ENCODE peak calls at places on chromosome 3, in five cellular contexts. One of them, this sample, is unnamed.

GRCh38 chr3:173287361-173287760 is 110.2 kb upstream of the NLGN1 start:
- DNase-seq in GM12878: no peak
- DNase-seq in body of pancreas: no peak
- DNase-seq in pancreas: no peak
- DNase-seq in CD8-positive, alpha-beta T cell: no peak
- DNase-seq in this sample: no peak

GRCh38 chr3:124660606-124661005 is 69.6 kb upstream of the UMPS start:
- DNase-seq in GM12878: no peak
- DNase-seq in body of pancreas: no peak
- DNase-seq in pancreas: no peak
- DNase-seq in CD8-positive, alpha-beta T cell: no peak
- DNase-seq in this sample: no peak

GRCh38 chr3:99686955-99687612 is 48.7 kb downstream of the COL8A1 start:
- DNase-seq in GM12878: no peak
- DNase-seq in body of pancreas: peak
- DNase-seq in pancreas: no peak
- DNase-seq in CD8-positive, alpha-beta T cell: no peak
- DNase-seq in this sample: peak

GRCh38 chr3:48594431-48595049 is 589 bp downstream of the COL7A1 start:
- DNase-seq in GM12878: no peak
- DNase-seq in body of pancreas: no peak
- DNase-seq in pancreas: no peak
- DNase-seq in CD8-positive, alpha-beta T cell: no peak
- DNase-seq in this sample: no peak

GRCh38 chr3:128060473-128061381 is 8.5 kb downstream of the SEC61A1 start:
- DNase-seq in GM12878: no peak
- DNase-seq in body of pancreas: no peak
- DNase-seq in pancreas: no peak
- DNase-seq in CD8-positive, alpha-beta T cell: no peak
- DNase-seq in this sample: no peak

GRCh38 chr3:4983739-4984510 is 4.7 kb downstream of the BHLHE40 start:
- DNase-seq in GM12878: peak
- DNase-seq in body of pancreas: peak
- DNase-seq in pancreas: peak
- DNase-seq in CD8-positive, alpha-beta T cell: peak
- DNase-seq in this sample: no peak

GRCh38 chr3:114440700-114441099 is 146.9 kb downstream of the TIGIT start:
- DNase-seq in GM12878: no peak
- DNase-seq in body of pancreas: no peak
- DNase-seq in pancreas: no peak
- DNase-seq in CD8-positive, alpha-beta T cell: no peak
- DNase-seq in this sample: no peak

GRCh38 chr3:188607810-188608209 is 453.9 kb downstream of the LPP start:
- DNase-seq in GM12878: no peak
- DNase-seq in body of pancreas: no peak
- DNase-seq in pancreas: no peak
- DNase-seq in CD8-positive, alpha-beta T cell: no peak
- DNase-seq in this sample: no peak

GRCh38 chr3:9448643-9449042 is 51.2 kb downstream of the SETD5 start:
- DNase-seq in GM12878: no peak
- DNase-seq in body of pancreas: no peak
- DNase-seq in pancreas: no peak
- DNase-seq in CD8-positive, alpha-beta T cell: no peak
- DNase-seq in this sample: no peak
- H3K27ac ChIP-seq in GM12878: no peak
- H3K27ac ChIP-seq in body of pancreas: no peak
- H3K27ac ChIP-seq in pancreas: no peak
- H3K27ac ChIP-seq in CD8-positive, alpha-beta T cell: no peak
- H3K27ac ChIP-seq in this sample: no peak

GRCh38 chr3:50599115-50599715 is 12.4 kb downstream of the CISH start:
- DNase-seq in GM12878: no peak
- DNase-seq in body of pancreas: no peak
- DNase-seq in pancreas: no peak
- DNase-seq in CD8-positive, alpha-beta T cell: no peak
- DNase-seq in this sample: no peak
- H3K27ac ChIP-seq in GM12878: no peak
- H3K27ac ChIP-seq in body of pancreas: peak
- H3K27ac ChIP-seq in pancreas: no peak
- H3K27ac ChIP-seq in CD8-positive, alpha-beta T cell: no peak
- H3K27ac ChIP-seq in this sample: peak

DNA sequence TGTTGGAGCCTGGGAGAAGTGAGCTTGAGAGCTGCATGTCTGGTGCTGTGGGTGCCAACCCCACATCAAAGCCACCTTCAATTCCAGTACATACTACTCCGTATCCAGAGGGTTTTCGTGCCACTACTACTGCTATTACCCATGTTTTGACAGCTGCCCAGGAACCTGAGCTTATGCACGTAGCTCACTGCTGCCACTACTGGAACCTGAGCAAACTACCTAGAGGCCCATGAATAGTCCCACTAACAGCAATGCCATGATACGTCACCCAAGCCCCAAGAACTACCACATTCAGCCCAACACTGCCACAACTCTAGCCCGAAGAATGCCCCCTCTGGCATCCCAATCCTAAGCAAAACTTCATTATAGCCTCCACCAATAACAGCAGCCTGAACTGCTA is 215.2 kb upstream of the BCHE start:
- DNase-seq in GM12878: no peak
- DNase-seq in body of pancreas: no peak
- DNase-seq in pancreas: no peak
- DNase-seq in CD8-positive, alpha-beta T cell: no peak
- DNase-seq in this sample: no peak
- H3K27ac ChIP-seq in GM12878: no peak
- H3K27ac ChIP-seq in body of pancreas: no peak
- H3K27ac ChIP-seq in pancreas: no peak
- H3K27ac ChIP-seq in CD8-positive, alpha-beta T cell: no peak
- H3K27ac ChIP-seq in this sample: no peak

GRCh38 chr3:170038434-170039110 is 777 bp downstream of the GPR160 start:
- DNase-seq in GM12878: no peak
- DNase-seq in body of pancreas: peak
- DNase-seq in pancreas: peak
- DNase-seq in CD8-positive, alpha-beta T cell: no peak
- DNase-seq in this sample: peak
- H3K27ac ChIP-seq in GM12878: peak
- H3K27ac ChIP-seq in body of pancreas: peak
- H3K27ac ChIP-seq in pancreas: peak
- H3K27ac ChIP-seq in CD8-positive, alpha-beta T cell: peak
- H3K27ac ChIP-seq in this sample: peak

DNA sequence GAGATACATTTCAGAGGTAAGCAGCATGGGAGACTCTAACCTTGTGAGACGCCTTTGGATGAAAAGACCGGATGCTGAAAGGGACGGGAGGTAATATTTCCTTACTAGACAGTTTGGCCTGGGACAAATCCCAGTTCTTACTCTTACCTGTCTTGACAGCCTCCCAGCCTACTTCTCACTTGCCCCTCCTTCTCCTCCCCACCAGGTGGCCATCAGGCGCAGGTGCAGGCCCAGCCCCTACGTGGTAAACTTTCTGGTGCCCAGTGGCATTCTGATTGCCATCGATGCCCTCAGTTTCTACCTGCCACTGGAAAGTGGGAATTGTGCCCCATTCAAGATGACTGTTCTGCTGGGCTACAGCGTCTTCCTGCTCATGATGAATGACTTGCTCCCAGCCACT is 6.3 kb downstream of the HTR3D start:
- DNase-seq in GM12878: no peak
- DNase-seq in body of pancreas: no peak
- DNase-seq in pancreas: no peak
- DNase-seq in CD8-positive, alpha-beta T cell: no peak
- DNase-seq in this sample: no peak
- H3K27ac ChIP-seq in GM12878: no peak
- H3K27ac ChIP-seq in body of pancreas: no peak
- H3K27ac ChIP-seq in pancreas: no peak
- H3K27ac ChIP-seq in CD8-positive, alpha-beta T cell: no peak
- H3K27ac ChIP-seq in this sample: no peak

GRCh38 chr3:147396709-147397046 is 9.7 kb downstream of the ZIC4 start:
- DNase-seq in GM12878: no peak
- DNase-seq in body of pancreas: no peak
- DNase-seq in pancreas: no peak
- DNase-seq in CD8-positive, alpha-beta T cell: no peak
- DNase-seq in this sample: no peak
- H3K27ac ChIP-seq in GM12878: no peak
- H3K27ac ChIP-seq in body of pancreas: no peak
- H3K27ac ChIP-seq in pancreas: no peak
- H3K27ac ChIP-seq in CD8-positive, alpha-beta T cell: no peak
- H3K27ac ChIP-seq in this sample: no peak

GRCh38 chr3:15382405-15382923 is 44.9 kb downstream of the METTL6 start:
- DNase-seq in GM12878: no peak
- DNase-seq in body of pancreas: no peak
- DNase-seq in pancreas: no peak
- DNase-seq in CD8-positive, alpha-beta T cell: no peak
- DNase-seq in this sample: no peak

GRCh38 chr3:15375461-15376000 is 43.1 kb upstream of the SH3BP5 start:
- DNase-seq in GM12878: no peak
- DNase-seq in body of pancreas: no peak
- DNase-seq in pancreas: no peak
- DNase-seq in CD8-positive, alpha-beta T cell: no peak
- DNase-seq in this sample: no peak

GRCh38 chr3:15380980-15381890 is 46.1 kb downstream of the METTL6 start:
- DNase-seq in GM12878: no peak
- DNase-seq in body of pancreas: no peak
- DNase-seq in pancreas: no peak
- DNase-seq in CD8-positive, alpha-beta T cell: no peak
- DNase-seq in this sample: no peak

GRCh38 chr3:15372918-15373317 is 40.5 kb upstream of the SH3BP5 start:
- DNase-seq in GM12878: no peak
- DNase-seq in body of pancreas: no peak
- DNase-seq in pancreas: no peak
- DNase-seq in CD8-positive, alpha-beta T cell: no peak
- DNase-seq in this sample: no peak

DNA sequence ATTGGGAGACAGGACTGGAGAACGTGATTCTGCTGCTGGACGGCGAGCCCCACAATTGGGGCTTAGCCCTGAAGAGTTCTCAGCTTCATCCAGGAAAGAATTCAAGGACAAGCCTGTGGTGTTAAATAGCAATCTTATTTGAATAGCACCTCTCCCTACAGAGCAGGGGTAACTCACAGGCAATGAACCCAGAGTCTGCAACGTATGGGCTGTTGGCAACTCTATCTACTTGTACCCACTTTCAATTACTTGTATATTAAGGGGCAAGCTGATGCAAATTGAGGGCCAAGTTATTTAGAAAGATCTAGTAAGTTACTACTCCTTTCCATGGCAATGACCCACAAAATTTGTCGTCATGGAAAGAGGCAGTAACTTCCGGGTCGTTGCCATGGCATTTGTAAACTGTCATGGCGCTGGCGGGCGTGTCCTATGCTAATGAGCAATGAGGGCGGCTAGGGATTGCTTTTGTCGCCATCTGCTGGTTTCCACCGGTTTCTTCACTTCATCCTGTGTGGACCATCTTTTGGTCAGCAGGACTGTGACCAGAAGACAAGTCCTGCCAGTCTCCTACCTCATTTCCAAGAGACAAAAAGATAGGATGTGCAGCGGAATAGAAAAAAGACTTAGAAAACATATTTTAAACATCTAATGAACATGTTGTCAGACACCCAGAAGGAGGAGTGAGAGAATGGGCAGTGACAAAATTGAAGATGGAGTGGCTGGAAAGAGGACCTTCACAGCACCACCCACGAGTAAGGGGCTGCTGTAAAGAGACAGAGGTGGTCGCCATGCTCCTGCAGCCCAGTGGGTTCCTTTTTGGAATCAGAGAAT is 45.8 kb upstream of the SH3BP5 start:
- DNase-seq in GM12878: peak
- DNase-seq in body of pancreas: peak
- DNase-seq in pancreas: peak
- DNase-seq in CD8-positive, alpha-beta T cell: peak
- DNase-seq in this sample: peak
- H3K27ac ChIP-seq in GM12878: peak
- H3K27ac ChIP-seq in body of pancreas: peak
- H3K27ac ChIP-seq in pancreas: no peak
- H3K27ac ChIP-seq in CD8-positive, alpha-beta T cell: peak
- H3K27ac ChIP-seq in this sample: peak

DNA sequence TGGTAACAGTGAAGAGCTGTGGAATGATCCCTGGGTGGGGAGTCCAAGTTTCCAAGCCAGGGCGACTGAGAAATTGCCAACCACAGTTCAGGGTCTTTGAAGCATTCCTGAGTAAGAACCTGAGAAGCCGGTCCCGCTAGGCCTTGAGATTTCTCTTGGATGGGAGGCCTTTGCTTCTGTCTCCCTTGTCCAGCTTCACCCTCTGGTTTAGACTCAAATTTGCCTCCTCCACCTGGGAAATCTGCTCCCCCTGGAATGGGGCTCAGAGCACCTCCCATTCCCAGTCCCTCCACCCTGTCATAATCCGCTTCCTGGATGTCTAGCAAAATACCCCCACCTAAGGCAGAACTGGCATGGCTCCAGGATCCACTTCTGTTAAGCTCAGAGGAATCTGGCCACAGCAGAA is 127.8 kb upstream of the DLG1 start:
- DNase-seq in GM12878: no peak
- DNase-seq in body of pancreas: no peak
- DNase-seq in pancreas: no peak
- DNase-seq in CD8-positive, alpha-beta T cell: no peak
- DNase-seq in this sample: peak
- H3K27ac ChIP-seq in GM12878: no peak
- H3K27ac ChIP-seq in body of pancreas: no peak
- H3K27ac ChIP-seq in pancreas: no peak
- H3K27ac ChIP-seq in CD8-positive, alpha-beta T cell: no peak
- H3K27ac ChIP-seq in this sample: no peak

DNA sequence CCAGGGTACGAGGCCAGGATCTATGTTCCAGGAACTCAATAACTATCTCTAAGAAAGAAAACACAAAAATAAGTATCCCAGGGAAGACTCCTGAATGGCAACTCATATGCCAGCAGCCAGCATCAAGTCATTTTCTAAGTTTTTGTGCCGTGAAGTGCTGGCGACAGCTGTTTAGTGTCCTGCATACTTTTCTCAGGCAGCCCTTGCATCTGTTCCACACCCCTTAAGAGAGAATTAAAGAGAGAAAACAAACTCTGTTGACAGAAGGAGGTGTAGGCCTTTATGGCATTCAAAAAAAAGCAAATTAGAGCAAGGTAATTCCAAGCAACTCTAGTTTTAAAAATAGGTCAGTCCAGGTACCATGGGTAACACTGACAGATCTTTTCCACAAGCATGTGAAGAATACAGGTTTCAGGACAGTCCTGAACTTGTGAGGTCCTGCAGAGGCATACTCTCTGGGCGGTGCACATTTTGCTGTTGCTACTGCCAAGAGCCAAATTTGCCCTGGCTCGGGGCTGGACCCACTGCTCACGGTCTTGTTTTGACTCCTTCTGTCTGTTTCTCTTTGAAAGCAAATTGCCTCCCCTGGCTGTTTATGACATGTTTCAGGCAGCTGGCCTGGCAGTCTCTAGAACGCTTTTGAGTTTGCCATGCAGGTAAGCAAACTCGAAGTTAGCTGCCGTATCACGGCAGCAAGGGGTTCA is 252.1 kb upstream of the ADAMTS9 start:
- DNase-seq in GM12878: no peak
- DNase-seq in body of pancreas: no peak
- DNase-seq in pancreas: no peak
- DNase-seq in CD8-positive, alpha-beta T cell: no peak
- DNase-seq in this sample: no peak
- H3K27ac ChIP-seq in GM12878: no peak
- H3K27ac ChIP-seq in body of pancreas: no peak
- H3K27ac ChIP-seq in pancreas: no peak
- H3K27ac ChIP-seq in CD8-positive, alpha-beta T cell: no peak
- H3K27ac ChIP-seq in this sample: no peak